ENCODE peak calls at places on chromosomes 6 and 20, in ten cellular contexts. V is neuronal stem cell; W is GM12864; Y is NCI-H1436; D is GM23248; K is GM13976; G is heart right ventricle; Z is cerebellar nuclear complex; M is activated CD8-positive, alpha-beta memory T cell treated with anti-CD3 and anti-CD28 coated beads for 4 hours; A is COR-L47. H is an unnamed sample.

GRCh38 chr6:19705606-19706005 is 131.6 kb upstream of the ID4 start:
- DNase-seq in V (no peak), W (no peak), Y (no peak), D (peak; percentile 78), K (no peak), G (no peak), Z (no peak), M (no peak), A (no peak), H (no peak)

GRCh38 chr6:79687759-79688158 is 56.6 kb downstream of the SH3BGRL2 start:
- DNase-seq in V (no peak), W (no peak), Y (peak; percentile 47), D (no peak), K (no peak), G (no peak), Z (no peak), M (no peak), A (peak; percentile 39), H (no peak)

GRCh38 chr6:146913842-146914562 is 290.2 kb upstream of the STXBP5 start:
- DNase-seq in V (peak; percentile 65), W (no peak), Y (no peak), D (peak; percentile 97), K (no peak), G (peak; percentile 39), Z (no peak), M (no peak), A (no peak), H (peak; percentile 99)

GRCh38 chr20:43991982-43992381 is 77.3 kb downstream of the TOX2 start:
- DNase-seq in V (no peak), W (no peak), Y (no peak), D (no peak), K (no peak), G (no peak), Z (no peak), M (no peak), A (no peak), H (no peak)

GRCh38 chr20:38894091-38894847 is 31.9 kb upstream of the FAM83D start:
- DNase-seq in V (no peak), W (no peak), Y (no peak), D (peak; percentile 19), K (peak; percentile 50), G (no peak), Z (no peak), M (no peak), A (peak; percentile 64), H (no peak)

GRCh38 chr6:16089232-16089843 is 39.5 kb upstream of the MYLIP start:
- DNase-seq in V (no peak), W (no peak), Y (no peak), D (peak; percentile 58), K (no peak), G (no peak), Z (no peak), M (no peak), A (no peak), H (peak; percentile 87)

GRCh38 chr6:70184723-70185122 is 118.2 kb downstream of the COL9A1 start:
- DNase-seq in V (no peak), W (no peak), Y (no peak), D (no peak), K (no peak), G (no peak), Z (no peak), M (no peak), A (no peak), H (no peak)

GRCh38 chr6:140490086-140490485 is 1115.6 kb upstream of the CITED2 start:
- DNase-seq in V (no peak), W (no peak), Y (no peak), D (peak; percentile 58), K (no peak), G (no peak), Z (no peak), M (no peak), A (no peak), H (no peak)

GRCh38 chr6:12890171-12890790 is 173.7 kb downstream of the PHACTR1 start:
- DNase-seq in V (no peak), W (no peak), Y (no peak), D (no peak), K (no peak), G (no peak), Z (no peak), M (no peak), A (no peak), H (no peak)

GRCh38 chr6:138088307-138088744 is 18.9 kb downstream of the PERP start:
- DNase-seq in V (no peak), W (no peak), Y (peak; percentile 21), D (peak; percentile 83), K (no peak), G (no peak), Z (no peak), M (no peak), A (peak; percentile 51), H (peak; percentile 91)

GRCh38 chr6:54899986-54900385 is 53.4 kb downstream of the FAM83B start:
- DNase-seq in V (no peak), W (no peak), Y (no peak), D (no peak), K (no peak), G (no peak), Z (no peak), M (no peak), A (no peak), H (no peak)

GRCh38 chr6:100453701-100454521 is 10.8 kb downstream of the SIM1 start:
- DNase-seq in V (peak; percentile 56), W (no peak), Y (no peak), D (no peak), K (peak; percentile 21), G (no peak), Z (no peak), M (no peak), A (no peak), H (peak; percentile 24)